ENCODE peak calls at places on chromosomes 3 and 15, in six cellular contexts. One of them, this sample, is unnamed.

GRCh38 chr3:196080997-196081833 is 675 bp downstream of the TFRC start:
- DNase-seq in NCI-H1436 treated with DMSO at 0.1 percent for 48 hours: no peak
- DNase-seq in pons: peak; percentile 41
- DNase-seq in stimulated activated CD8-positive, alpha-beta memory T cell treated with anti-CD3 and anti-CD28 coated beads, Interleukin-7, amount 100 ng/mL, for 1 hour: peak; percentile 9
- DNase-seq in body of pancreas: peak; percentile 80
- DNase-seq in right atrium auricular region: peak; percentile 63
- DNase-seq in this sample: peak; percentile 68

GRCh38 chr15:63338170-63338569 is 43.5 kb downstream of the CA12 start:
- DNase-seq in NCI-H1436 treated with DMSO at 0.1 percent for 48 hours: no peak
- DNase-seq in body of pancreas: no peak
- DNase-seq in stimulated activated CD8-positive, alpha-beta memory T cell treated with anti-CD3 and anti-CD28 coated beads, Interleukin-7, amount 100 ng/mL, for 1 hour: no peak
- DNase-seq in pons: no peak
- DNase-seq in right atrium auricular region: no peak
- DNase-seq in this sample: peak; percentile 91

GRCh38 chr15:39404767-39405173 is 176.1 kb upstream of the THBS1 start:
- DNase-seq in body of pancreas: no peak
- DNase-seq in NCI-H1436 treated with DMSO at 0.1 percent for 48 hours: no peak
- DNase-seq in pons: no peak
- DNase-seq in right atrium auricular region: peak; percentile 66
- DNase-seq in stimulated activated CD8-positive, alpha-beta memory T cell treated with anti-CD3 and anti-CD28 coated beads, Interleukin-7, amount 100 ng/mL, for 1 hour: no peak
- DNase-seq in this sample: peak; percentile 81

GRCh38 chr3:184549793-184550585 is 11.6 kb upstream of the EPHB3 start:
- DNase-seq in right atrium auricular region: no peak
- DNase-seq in NCI-H1436 treated with DMSO at 0.1 percent for 48 hours: no peak
- DNase-seq in pons: peak; percentile 80
- DNase-seq in stimulated activated CD8-positive, alpha-beta memory T cell treated with anti-CD3 and anti-CD28 coated beads, Interleukin-7, amount 100 ng/mL, for 1 hour: no peak
- DNase-seq in body of pancreas: peak; percentile 53
- DNase-seq in this sample: no peak

GRCh38 chr3:114499986-114500385 is 206.2 kb downstream of the TIGIT start:
- DNase-seq in body of pancreas: no peak
- DNase-seq in right atrium auricular region: no peak
- DNase-seq in stimulated activated CD8-positive, alpha-beta memory T cell treated with anti-CD3 and anti-CD28 coated beads, Interleukin-7, amount 100 ng/mL, for 1 hour: no peak
- DNase-seq in NCI-H1436 treated with DMSO at 0.1 percent for 48 hours: no peak
- DNase-seq in pons: no peak
- DNase-seq in this sample: no peak

GRCh38 chr3:13111874-13112520 is 38.8 kb upstream of the IQSEC1 start:
- DNase-seq in body of pancreas: peak; percentile 88
- DNase-seq in stimulated activated CD8-positive, alpha-beta memory T cell treated with anti-CD3 and anti-CD28 coated beads, Interleukin-7, amount 100 ng/mL, for 1 hour: no peak
- DNase-seq in pons: no peak
- DNase-seq in right atrium auricular region: no peak
- DNase-seq in NCI-H1436 treated with DMSO at 0.1 percent for 48 hours: no peak
- DNase-seq in this sample: peak; percentile 27

GRCh38 chr3:140530603-140531002 is 147.3 kb upstream of the TRIM42 start:
- DNase-seq in stimulated activated CD8-positive, alpha-beta memory T cell treated with anti-CD3 and anti-CD28 coated beads, Interleukin-7, amount 100 ng/mL, for 1 hour: no peak
- DNase-seq in right atrium auricular region: no peak
- DNase-seq in NCI-H1436 treated with DMSO at 0.1 percent for 48 hours: no peak
- DNase-seq in pons: no peak
- DNase-seq in body of pancreas: no peak
- DNase-seq in this sample: peak; percentile 89

GRCh38 chr3:31462050-31462569 is 70.6 kb upstream of the STT3B start:
- DNase-seq in pons: peak; percentile 1
- DNase-seq in body of pancreas: no peak
- DNase-seq in stimulated activated CD8-positive, alpha-beta memory T cell treated with anti-CD3 and anti-CD28 coated beads, Interleukin-7, amount 100 ng/mL, for 1 hour: no peak
- DNase-seq in right atrium auricular region: no peak
- DNase-seq in NCI-H1436 treated with DMSO at 0.1 percent for 48 hours: no peak
- DNase-seq in this sample: peak; percentile 25

GRCh38 chr3:39127296-39127906 is 19.9 kb downstream of the TTC21A start:
- DNase-seq in pons: no peak
- DNase-seq in stimulated activated CD8-positive, alpha-beta memory T cell treated with anti-CD3 and anti-CD28 coated beads, Interleukin-7, amount 100 ng/mL, for 1 hour: no peak
- DNase-seq in right atrium auricular region: no peak
- DNase-seq in NCI-H1436 treated with DMSO at 0.1 percent for 48 hours: no peak
- DNase-seq in body of pancreas: no peak
- DNase-seq in this sample: no peak

GRCh38 chr15:85498471-85498870 is 118.1 kb downstream of the AKAP13 start:
- DNase-seq in stimulated activated CD8-positive, alpha-beta memory T cell treated with anti-CD3 and anti-CD28 coated beads, Interleukin-7, amount 100 ng/mL, for 1 hour: no peak
- DNase-seq in NCI-H1436 treated with DMSO at 0.1 percent for 48 hours: no peak
- DNase-seq in pons: no peak
- DNase-seq in right atrium auricular region: no peak
- DNase-seq in body of pancreas: no peak
- DNase-seq in this sample: no peak

GRCh38 chr15:31304074-31304648 is 22.5 kb upstream of the KLF13 start:
- DNase-seq in right atrium auricular region: peak; percentile 56
- DNase-seq in body of pancreas: no peak
- DNase-seq in pons: no peak
- DNase-seq in NCI-H1436 treated with DMSO at 0.1 percent for 48 hours: no peak
- DNase-seq in stimulated activated CD8-positive, alpha-beta memory T cell treated with anti-CD3 and anti-CD28 coated beads, Interleukin-7, amount 100 ng/mL, for 1 hour: no peak
- DNase-seq in this sample: no peak

GRCh38 chr3:109927161-109927560 is 589.8 kb upstream of the DPPA4 start:
- DNase-seq in body of pancreas: no peak
- DNase-seq in NCI-H1436 treated with DMSO at 0.1 percent for 48 hours: no peak
- DNase-seq in stimulated activated CD8-positive, alpha-beta memory T cell treated with anti-CD3 and anti-CD28 coated beads, Interleukin-7, amount 100 ng/mL, for 1 hour: no peak
- DNase-seq in pons: no peak
- DNase-seq in right atrium auricular region: no peak
- DNase-seq in this sample: peak; percentile 99

GRCh38 chr3:65334045-65334665 is 646.4 kb upstream of the ADAMTS9 start:
- DNase-seq in stimulated activated CD8-positive, alpha-beta memory T cell treated with anti-CD3 and anti-CD28 coated beads, Interleukin-7, amount 100 ng/mL, for 1 hour: no peak
- DNase-seq in NCI-H1436 treated with DMSO at 0.1 percent for 48 hours: no peak
- DNase-seq in right atrium auricular region: no peak
- DNase-seq in pons: peak; percentile 45
- DNase-seq in body of pancreas: no peak
- DNase-seq in this sample: peak; percentile 30

GRCh38 chr15:75454471-75455418 is 3.3 kb upstream of the SIN3A start:
- DNase-seq in body of pancreas: peak; percentile 65
- DNase-seq in pons: no peak
- DNase-seq in stimulated activated CD8-positive, alpha-beta memory T cell treated with anti-CD3 and anti-CD28 coated beads, Interleukin-7, amount 100 ng/mL, for 1 hour: peak; percentile 51
- DNase-seq in right atrium auricular region: peak; percentile 70
- DNase-seq in NCI-H1436 treated with DMSO at 0.1 percent for 48 hours: no peak
- DNase-seq in this sample: no peak

GRCh38 chr15:25185791-25186190 is 231.0 kb downstream of the SNRPN start:
- DNase-seq in NCI-H1436 treated with DMSO at 0.1 percent for 48 hours: no peak
- DNase-seq in pons: no peak
- DNase-seq in body of pancreas: no peak
- DNase-seq in right atrium auricular region: no peak
- DNase-seq in stimulated activated CD8-positive, alpha-beta memory T cell treated with anti-CD3 and anti-CD28 coated beads, Interleukin-7, amount 100 ng/mL, for 1 hour: no peak
- DNase-seq in this sample: no peak

GRCh38 chr3:55587476-55587875 is 100.4 kb upstream of the WNT5A start:
- DNase-seq in right atrium auricular region: no peak
- DNase-seq in stimulated activated CD8-positive, alpha-beta memory T cell treated with anti-CD3 and anti-CD28 coated beads, Interleukin-7, amount 100 ng/mL, for 1 hour: no peak
- DNase-seq in NCI-H1436 treated with DMSO at 0.1 percent for 48 hours: no peak
- DNase-seq in pons: no peak
- DNase-seq in body of pancreas: no peak
- DNase-seq in this sample: no peak

GRCh38 chr3:109553573-109554371 is 216.4 kb upstream of the DPPA4 start:
- DNase-seq in right atrium auricular region: no peak
- DNase-seq in body of pancreas: no peak
- DNase-seq in NCI-H1436 treated with DMSO at 0.1 percent for 48 hours: no peak
- DNase-seq in stimulated activated CD8-positive, alpha-beta memory T cell treated with anti-CD3 and anti-CD28 coated beads, Interleukin-7, amount 100 ng/mL, for 1 hour: no peak
- DNase-seq in pons: no peak
- DNase-seq in this sample: peak; percentile 59

GRCh38 chr3:126149960-126150515 is 30.3 kb downstream of the ALDH1L1 start:
- DNase-seq in pons: no peak
- DNase-seq in body of pancreas: no peak
- DNase-seq in stimulated activated CD8-positive, alpha-beta memory T cell treated with anti-CD3 and anti-CD28 coated beads, Interleukin-7, amount 100 ng/mL, for 1 hour: no peak
- DNase-seq in right atrium auricular region: no peak
- DNase-seq in NCI-H1436 treated with DMSO at 0.1 percent for 48 hours: no peak
- DNase-seq in this sample: no peak

GRCh38 chr15:35669021-35669420 is 123.1 kb upstream of the DPH6 start:
- DNase-seq in stimulated activated CD8-positive, alpha-beta memory T cell treated with anti-CD3 and anti-CD28 coated beads, Interleukin-7, amount 100 ng/mL, for 1 hour: no peak
- DNase-seq in right atrium auricular region: no peak
- DNase-seq in pons: no peak
- DNase-seq in NCI-H1436 treated with DMSO at 0.1 percent for 48 hours: no peak
- DNase-seq in body of pancreas: no peak
- DNase-seq in this sample: no peak

GRCh38 chr15:68608206-68608843 is 29.5 kb downstream of the CORO2B start:
- DNase-seq in NCI-H1436 treated with DMSO at 0.1 percent for 48 hours: no peak
- DNase-seq in pons: peak; percentile 70
- DNase-seq in stimulated activated CD8-positive, alpha-beta memory T cell treated with anti-CD3 and anti-CD28 coated beads, Interleukin-7, amount 100 ng/mL, for 1 hour: no peak
- DNase-seq in body of pancreas: peak; percentile 63
- DNase-seq in right atrium auricular region: peak; percentile 93
- DNase-seq in this sample: peak; percentile 32

GRCh38 chr3:184461219-184461618 is 81.4 kb downstream of the CHRD start:
- DNase-seq in NCI-H1436 treated with DMSO at 0.1 percent for 48 hours: no peak
- DNase-seq in pons: no peak
- DNase-seq in right atrium auricular region: no peak
- DNase-seq in stimulated activated CD8-positive, alpha-beta memory T cell treated with anti-CD3 and anti-CD28 coated beads, Interleukin-7, amount 100 ng/mL, for 1 hour: no peak
- DNase-seq in body of pancreas: no peak
- DNase-seq in this sample: no peak

GRCh38 chr3:195458188-195458800 is 15.5 kb upstream of the ACAP2 start:
- DNase-seq in body of pancreas: no peak
- DNase-seq in pons: peak; percentile 16
- DNase-seq in right atrium auricular region: no peak
- DNase-seq in NCI-H1436 treated with DMSO at 0.1 percent for 48 hours: no peak
- DNase-seq in stimulated activated CD8-positive, alpha-beta memory T cell treated with anti-CD3 and anti-CD28 coated beads, Interleukin-7, amount 100 ng/mL, for 1 hour: no peak
- DNase-seq in this sample: no peak

GRCh38 chr3:138068046-138068445 is 47.4 kb downstream of the DZIP1L start:
- DNase-seq in NCI-H1436 treated with DMSO at 0.1 percent for 48 hours: no peak
- DNase-seq in stimulated activated CD8-positive, alpha-beta memory T cell treated with anti-CD3 and anti-CD28 coated beads, Interleukin-7, amount 100 ng/mL, for 1 hour: no peak
- DNase-seq in body of pancreas: no peak
- DNase-seq in pons: no peak
- DNase-seq in right atrium auricular region: no peak
- DNase-seq in this sample: no peak

GRCh38 chr3:184691397-184692131 is 20.3 kb downstream of the MAGEF1 start:
- DNase-seq in stimulated activated CD8-positive, alpha-beta memory T cell treated with anti-CD3 and anti-CD28 coated beads, Interleukin-7, amount 100 ng/mL, for 1 hour: no peak
- DNase-seq in pons: peak; percentile 46
- DNase-seq in body of pancreas: no peak
- DNase-seq in NCI-H1436 treated with DMSO at 0.1 percent for 48 hours: no peak
- DNase-seq in right atrium auricular region: no peak
- DNase-seq in this sample: no peak

GRCh38 chr3:55485208-55485791 is 1.8 kb downstream of the WNT5A start:
- DNase-seq in NCI-H1436 treated with DMSO at 0.1 percent for 48 hours: no peak
- DNase-seq in body of pancreas: peak; percentile 84
- DNase-seq in right atrium auricular region: peak; percentile 79
- DNase-seq in stimulated activated CD8-positive, alpha-beta memory T cell treated with anti-CD3 and anti-CD28 coated beads, Interleukin-7, amount 100 ng/mL, for 1 hour: no peak
- DNase-seq in pons: peak; percentile 65
- DNase-seq in this sample: peak; percentile 80

GRCh38 chr15:49720221-49720620 is 99.4 kb downstream of the DTWD1 start:
- DNase-seq in body of pancreas: no peak
- DNase-seq in pons: no peak
- DNase-seq in NCI-H1436 treated with DMSO at 0.1 percent for 48 hours: no peak
- DNase-seq in stimulated activated CD8-positive, alpha-beta memory T cell treated with anti-CD3 and anti-CD28 coated beads, Interleukin-7, amount 100 ng/mL, for 1 hour: no peak
- DNase-seq in right atrium auricular region: no peak
- DNase-seq in this sample: no peak

GRCh38 chr3:1002010-1002409 is 90.8 kb upstream of the CNTN6 start:
- DNase-seq in pons: no peak
- DNase-seq in right atrium auricular region: no peak
- DNase-seq in stimulated activated CD8-positive, alpha-beta memory T cell treated with anti-CD3 and anti-CD28 coated beads, Interleukin-7, amount 100 ng/mL, for 1 hour: no peak
- DNase-seq in NCI-H1436 treated with DMSO at 0.1 percent for 48 hours: no peak
- DNase-seq in body of pancreas: no peak
- DNase-seq in this sample: no peak

GRCh38 chr3:61877359-61877770 is 316.0 kb downstream of the PTPRG start:
- DNase-seq in pons: no peak
- DNase-seq in right atrium auricular region: no peak
- DNase-seq in body of pancreas: no peak
- DNase-seq in NCI-H1436 treated with DMSO at 0.1 percent for 48 hours: no peak
- DNase-seq in stimulated activated CD8-positive, alpha-beta memory T cell treated with anti-CD3 and anti-CD28 coated beads, Interleukin-7, amount 100 ng/mL, for 1 hour: no peak
- DNase-seq in this sample: peak; percentile 68

GRCh38 chr15:61712124-61712759 is 348.0 kb downstream of the VPS13C start:
- DNase-seq in body of pancreas: no peak
- DNase-seq in right atrium auricular region: no peak
- DNase-seq in stimulated activated CD8-positive, alpha-beta memory T cell treated with anti-CD3 and anti-CD28 coated beads, Interleukin-7, amount 100 ng/mL, for 1 hour: no peak
- DNase-seq in pons: peak; percentile 62
- DNase-seq in NCI-H1436 treated with DMSO at 0.1 percent for 48 hours: no peak
- DNase-seq in this sample: no peak

GRCh38 chr3:127970966-127971592 is 56.0 kb downstream of the KBTBD12 start:
- DNase-seq in body of pancreas: no peak
- DNase-seq in stimulated activated CD8-positive, alpha-beta memory T cell treated with anti-CD3 and anti-CD28 coated beads, Interleukin-7, amount 100 ng/mL, for 1 hour: no peak
- DNase-seq in pons: peak; percentile 70
- DNase-seq in NCI-H1436 treated with DMSO at 0.1 percent for 48 hours: no peak
- DNase-seq in right atrium auricular region: no peak
- DNase-seq in this sample: peak; percentile 70

GRCh38 chr15:28901987-28902745 is 16.4 kb downstream of the APBA2 start:
- DNase-seq in body of pancreas: no peak
- DNase-seq in NCI-H1436 treated with DMSO at 0.1 percent for 48 hours: no peak
- DNase-seq in stimulated activated CD8-positive, alpha-beta memory T cell treated with anti-CD3 and anti-CD28 coated beads, Interleukin-7, amount 100 ng/mL, for 1 hour: no peak
- DNase-seq in right atrium auricular region: no peak
- DNase-seq in pons: peak; percentile 34
- DNase-seq in this sample: no peak

GRCh38 chr15:57245130-57245529 is 131.2 kb upstream of the CGNL1 start:
- DNase-seq in pons: no peak
- DNase-seq in stimulated activated CD8-positive, alpha-beta memory T cell treated with anti-CD3 and anti-CD28 coated beads, Interleukin-7, amount 100 ng/mL, for 1 hour: no peak
- DNase-seq in right atrium auricular region: no peak
- DNase-seq in body of pancreas: no peak
- DNase-seq in NCI-H1436 treated with DMSO at 0.1 percent for 48 hours: no peak
- DNase-seq in this sample: no peak

GRCh38 chr15:72153269-72153668 is 35.1 kb downstream of the SENP8 start:
- DNase-seq in right atrium auricular region: no peak
- DNase-seq in stimulated activated CD8-positive, alpha-beta memory T cell treated with anti-CD3 and anti-CD28 coated beads, Interleukin-7, amount 100 ng/mL, for 1 hour: no peak
- DNase-seq in NCI-H1436 treated with DMSO at 0.1 percent for 48 hours: no peak
- DNase-seq in pons: no peak
- DNase-seq in body of pancreas: no peak
- DNase-seq in this sample: no peak

GRCh38 chr3:55128201-55128870 is 200.5 kb upstream of the LRTM1 start:
- DNase-seq in stimulated activated CD8-positive, alpha-beta memory T cell treated with anti-CD3 and anti-CD28 coated beads, Interleukin-7, amount 100 ng/mL, for 1 hour: no peak
- DNase-seq in body of pancreas: no peak
- DNase-seq in right atrium auricular region: no peak
- DNase-seq in NCI-H1436 treated with DMSO at 0.1 percent for 48 hours: no peak
- DNase-seq in pons: no peak
- DNase-seq in this sample: no peak

GRCh38 chr3:66041116-66041515 is 2.4 kb upstream of the MAGI1 start:
- DNase-seq in right atrium auricular region: no peak
- DNase-seq in NCI-H1436 treated with DMSO at 0.1 percent for 48 hours: no peak
- DNase-seq in pons: no peak
- DNase-seq in stimulated activated CD8-positive, alpha-beta memory T cell treated with anti-CD3 and anti-CD28 coated beads, Interleukin-7, amount 100 ng/mL, for 1 hour: no peak
- DNase-seq in body of pancreas: no peak
- DNase-seq in this sample: no peak

GRCh38 chr15:88630798-88631463 is 7.9 kb upstream of the ISG20 start:
- DNase-seq in body of pancreas: no peak
- DNase-seq in stimulated activated CD8-positive, alpha-beta memory T cell treated with anti-CD3 and anti-CD28 coated beads, Interleukin-7, amount 100 ng/mL, for 1 hour: no peak
- DNase-seq in NCI-H1436 treated with DMSO at 0.1 percent for 48 hours: no peak
- DNase-seq in right atrium auricular region: no peak
- DNase-seq in pons: no peak
- DNase-seq in this sample: no peak

GRCh38 chr3:14680716-14681115 is 5.8 kb downstream of the C3orf20 start:
- DNase-seq in right atrium auricular region: no peak
- DNase-seq in stimulated activated CD8-positive, alpha-beta memory T cell treated with anti-CD3 and anti-CD28 coated beads, Interleukin-7, amount 100 ng/mL, for 1 hour: no peak
- DNase-seq in NCI-H1436 treated with DMSO at 0.1 percent for 48 hours: no peak
- DNase-seq in pons: peak; percentile 20
- DNase-seq in body of pancreas: no peak
- DNase-seq in this sample: no peak

GRCh38 chr3:13665582-13666226 is 116.8 kb downstream of the FBLN2 start:
- DNase-seq in NCI-H1436 treated with DMSO at 0.1 percent for 48 hours: no peak
- DNase-seq in right atrium auricular region: no peak
- DNase-seq in stimulated activated CD8-positive, alpha-beta memory T cell treated with anti-CD3 and anti-CD28 coated beads, Interleukin-7, amount 100 ng/mL, for 1 hour: no peak
- DNase-seq in body of pancreas: peak; percentile 52
- DNase-seq in pons: no peak
- DNase-seq in this sample: peak; percentile 37